ENCODE peak calls at places on chromosomes 13 and 19, in five cellular contexts. S, X, U, W and Z are unnamed samples.

GRCh38 chr19:7444042-7444441 is 44.8 kb downstream of the PEX11G start:
- DNase-seq in U (no peak), X (no peak), S (no peak), W (no peak), Z (no peak)

GRCh38 chr19:4776436-4777205 is 14.9 kb upstream of the FEM1A start:
- DNase-seq in X (no peak), U (no peak), S (no peak), W (no peak), Z (no peak)

GRCh38 chr19:33654840-33655508 is 33.2 kb downstream of the CHST8 start:
- DNase-seq in X (no peak), W (no peak), S (no peak), U (no peak), Z (no peak)

GRCh38 chr13:102354011-102354410 is 47.8 kb downstream of the FGF14 start:
- DNase-seq in S (no peak), U (no peak), X (no peak), W (no peak), Z (no peak)

GRCh38 chr19:46181386-46181774 is 33.3 kb downstream of the IGFL2 start:
- DNase-seq in X (no peak), W (no peak), S (no peak), U (peak), Z (no peak)

GRCh38 chr13:30504081-30504480 is 38.3 kb upstream of the HMGB1 start:
- DNase-seq in W (no peak), X (no peak), U (peak), S (no peak), Z (peak)

GRCh38 chr19:54388001-54388802 is 23.5 kb upstream of the LAIR1 start:
- DNase-seq in U (no peak), X (no peak), S (no peak), W (no peak), Z (no peak)

GRCh38 chr13:50911937-50912624 is 2.5 kb downstream of the RNASEH2B start:
- DNase-seq in X (peak), S (peak), U (peak), W (peak), Z (peak)

GRCh38 chr13:29801737-29802305 is 48.6 kb downstream of the UBL3 start:
- DNase-seq in S (no peak), X (no peak), U (peak), W (no peak), Z (no peak)

GRCh38 chr13:69020120-69020519 is 1087.5 kb upstream of the ATXN8OS start:
- DNase-seq in U (no peak), X (no peak), W (no peak), S (no peak), Z (no peak)

GRCh38 chr19:46372901-46373572 is 26.1 kb downstream of the PPP5C start:
- DNase-seq in U (no peak), W (no peak), S (no peak), X (peak), Z (no peak)

GRCh38 chr19:5623397-5624153 is 692 bp downstream of the SAFB start:
- DNase-seq in W (no peak), U (no peak), X (no peak), S (no peak), Z (no peak)

GRCh38 chr13:89163081-89163480 is 1491.9 kb downstream of the SLITRK5 start:
- DNase-seq in S (no peak), X (no peak), U (no peak), W (no peak), Z (no peak)

GRCh38 chr13:52411629-52412028 is 5.7 kb upstream of the THSD1 start:
- DNase-seq in X (no peak), S (no peak), U (peak), W (no peak), Z (no peak)

GRCh38 chr19:50826492-50827240 is 3.1 kb upstream of the KLK1 start:
- DNase-seq in X (no peak), W (no peak), S (no peak), U (no peak), Z (no peak)

GRCh38 chr13:114134944-114135610 is 2.7 kb upstream of the RASA3 start:
- DNase-seq in S (no peak), U (no peak), W (no peak), X (no peak), Z (no peak)

GRCh38 chr13:43363156-43363918 is 340.0 kb downstream of the DNAJC15 start:
- DNase-seq in W (no peak), S (no peak), X (no peak), U (peak), Z (no peak)

DNA sequence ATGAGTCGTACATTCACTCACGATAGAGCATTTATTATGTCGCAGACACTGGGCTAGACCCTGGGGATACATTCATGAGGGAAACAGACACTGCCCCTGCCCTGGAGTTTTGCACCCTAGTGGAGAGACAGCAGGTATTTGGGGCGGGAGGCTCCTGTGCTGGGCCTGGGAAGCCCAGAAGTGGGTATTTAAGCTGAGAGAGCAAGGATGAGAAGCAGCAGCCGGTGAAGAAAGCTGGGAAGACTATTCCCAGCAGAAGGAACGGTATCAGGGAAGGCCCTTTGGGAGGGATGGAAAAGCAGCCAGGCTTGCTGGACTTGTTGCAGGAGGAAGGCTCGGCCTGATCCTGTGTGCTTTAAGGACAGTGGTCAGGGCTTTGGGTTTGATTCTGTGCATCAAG is 54.5 kb downstream of the CDADC1 start:
- DNase-seq in X (no peak), S (no peak), W (no peak), U (no peak), Z (no peak)
- TF ChIP-seq POLR2A in X (no peak), S (no peak), W (no peak), U (no peak), Z (no peak)

DNA sequence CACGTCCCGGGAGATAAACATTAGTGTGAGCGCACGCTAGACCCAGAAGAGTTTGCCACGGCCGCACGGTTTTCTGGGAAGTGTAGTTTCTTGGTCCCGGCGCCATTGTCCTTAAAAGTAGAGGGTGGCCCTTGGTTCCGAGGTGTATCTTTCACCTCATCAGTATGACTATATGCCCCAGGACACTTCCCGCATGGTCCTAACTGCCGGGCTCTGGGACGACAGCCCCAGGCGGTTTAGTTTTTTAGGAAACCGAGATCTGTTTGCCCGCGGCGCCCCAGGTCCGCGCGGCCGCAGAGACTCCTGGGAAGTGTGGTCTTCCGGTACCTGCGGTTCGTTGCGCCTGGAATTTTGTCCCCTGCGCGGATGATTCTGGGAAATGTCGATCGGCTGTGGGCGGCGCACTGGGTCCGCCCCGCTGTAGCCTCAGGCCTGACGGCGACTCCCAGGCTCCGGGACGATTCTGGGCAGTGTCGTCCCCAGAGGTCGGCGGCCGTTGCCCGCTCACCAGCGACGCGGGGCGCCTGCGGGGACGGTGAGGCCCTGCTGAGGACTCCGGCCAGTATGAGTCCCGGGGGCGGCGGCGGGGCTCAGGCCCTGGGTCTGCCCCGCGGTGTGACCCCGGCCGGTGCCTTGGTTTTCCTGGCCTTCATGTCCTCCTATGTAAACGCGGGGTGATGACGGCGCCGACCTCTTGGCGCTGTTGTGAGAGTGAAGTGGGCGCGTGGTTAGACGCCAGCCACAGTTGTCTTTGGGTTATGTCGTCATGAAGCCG is at the start of gene ZNF181:
- DNase-seq in W (peak), S (peak), X (peak), U (peak), Z (peak)
- TF ChIP-seq POLR2A in W (peak), S (peak), X (peak), U (peak), Z (no peak)

DNA sequence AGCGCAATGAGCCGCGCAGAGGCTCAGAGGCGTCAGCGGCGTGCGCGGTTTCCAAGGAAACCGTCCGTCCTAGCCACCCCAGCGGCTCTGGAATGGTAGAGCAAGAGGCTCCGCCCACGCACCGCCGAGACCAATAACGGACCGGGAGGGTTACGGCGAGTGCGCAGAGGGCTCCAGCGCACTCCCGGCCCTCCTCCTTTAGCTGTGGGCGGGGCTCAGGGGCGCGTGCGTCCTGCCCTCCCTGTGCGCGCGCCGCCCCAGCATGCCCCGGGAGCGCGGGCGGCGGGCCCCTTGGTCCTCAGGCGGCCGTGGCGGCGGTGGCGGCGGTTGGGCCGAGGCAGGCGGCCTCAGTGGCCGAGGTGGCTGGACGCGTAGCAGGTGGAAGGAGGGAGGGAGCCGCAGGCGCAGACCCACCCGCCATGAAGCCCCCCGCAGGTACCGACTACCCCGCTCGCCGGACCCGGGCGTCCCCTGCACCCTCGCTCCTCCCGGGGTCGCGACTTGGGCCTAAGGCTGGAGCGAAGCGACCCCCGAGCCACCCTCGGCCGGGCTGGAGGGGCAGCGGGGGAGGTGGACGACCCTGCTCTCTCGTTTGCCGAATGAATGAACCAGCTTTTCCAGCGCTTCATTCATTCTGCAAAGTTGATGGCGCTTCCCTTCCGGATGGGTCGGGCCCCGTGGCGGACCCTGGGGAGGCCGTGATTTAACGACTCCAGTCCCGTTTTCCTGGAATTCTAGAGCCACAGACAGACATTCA is at the start of gene THOP1:
- DNase-seq in W (peak), X (peak), U (peak), S (peak), Z (peak)
- TF ChIP-seq POLR2A in W (peak), X (peak), U (peak), S (peak), Z (peak)

GRCh38 chr13:79997244-79997643 is 343.7 kb downstream of the SPRY2 start:
- DNase-seq in S (no peak), W (no peak), X (no peak), U (peak), Z (no peak)
- TF ChIP-seq POLR2A in S (no peak), W (no peak), X (no peak), U (no peak), Z (no peak)

GRCh38 chr19:49492573-49493411 is 3.4 kb upstream of the RPS11 start:
- DNase-seq in W (no peak), S (no peak), X (no peak), U (peak), Z (no peak)
- TF ChIP-seq POLR2A in W (no peak), S (peak), X (peak), U (peak), Z (peak)

GRCh38 chr19:16111160-16111908 is at the start of gene RAB8A:
- DNase-seq in X (peak), U (peak), W (peak), S (peak), Z (peak)
- TF ChIP-seq POLR2A in X (no peak), U (no peak), W (no peak), S (no peak), Z (no peak)